ENCODE peak calls at places on chromosomes 2 and 18, in six cellular contexts. One of them, this sample, is unnamed. For H3K36me3, the result is how much of the 10 kb centered on the place peaks cover.

GRCh38 chr2:203650860-203651613 is 55.4 kb upstream of the CD28 start:
- DNase-seq in keratinocyte: no peak
- DNase-seq in CD8-positive, alpha-beta memory T cell: no peak
- DNase-seq in hepatocyte: peak
- DNase-seq in heart left ventricle: no peak
- DNase-seq in CD4-positive, CD25-positive, alpha-beta regulatory T cell: peak
- DNase-seq in this sample: peak

GRCh38 chr2:169895294-169895985 is 68.2 kb downstream of the UBR3 start:
- DNase-seq in keratinocyte: no peak
- DNase-seq in CD8-positive, alpha-beta memory T cell: no peak
- DNase-seq in hepatocyte: no peak
- DNase-seq in heart left ventricle: no peak
- DNase-seq in CD4-positive, CD25-positive, alpha-beta regulatory T cell: no peak
- DNase-seq in this sample: no peak

GRCh38 chr2:216596234-216596985 is 36.8 kb upstream of the IGFBP2 start:
- DNase-seq in keratinocyte: no peak
- DNase-seq in CD8-positive, alpha-beta memory T cell: no peak
- DNase-seq in hepatocyte: peak
- DNase-seq in heart left ventricle: peak
- DNase-seq in CD4-positive, CD25-positive, alpha-beta regulatory T cell: no peak
- DNase-seq in this sample: no peak

GRCh38 chr18:50563376-50563775 is 3.5 kb downstream of the MAPK4 start:
- DNase-seq in keratinocyte: no peak
- DNase-seq in CD8-positive, alpha-beta memory T cell: no peak
- DNase-seq in hepatocyte: no peak
- DNase-seq in heart left ventricle: no peak
- DNase-seq in CD4-positive, CD25-positive, alpha-beta regulatory T cell: no peak
- DNase-seq in this sample: no peak

GRCh38 chr2:227471924-227472264 is at the start of gene AGFG1:
- DNase-seq in keratinocyte: peak
- DNase-seq in CD8-positive, alpha-beta memory T cell: peak
- DNase-seq in hepatocyte: peak
- DNase-seq in heart left ventricle: peak
- DNase-seq in CD4-positive, CD25-positive, alpha-beta regulatory T cell: peak
- DNase-seq in this sample: peak

GRCh38 chr18:28287146-28287545 is 110.2 kb upstream of the CDH2 start:
- DNase-seq in keratinocyte: no peak
- DNase-seq in CD8-positive, alpha-beta memory T cell: no peak
- DNase-seq in hepatocyte: no peak
- DNase-seq in heart left ventricle: no peak
- DNase-seq in CD4-positive, CD25-positive, alpha-beta regulatory T cell: no peak
- DNase-seq in this sample: no peak

GRCh38 chr2:137655812-137656211 is 308.5 kb upstream of the HNMT start:
- DNase-seq in keratinocyte: no peak
- DNase-seq in CD8-positive, alpha-beta memory T cell: no peak
- DNase-seq in hepatocyte: no peak
- DNase-seq in heart left ventricle: no peak
- DNase-seq in CD4-positive, CD25-positive, alpha-beta regulatory T cell: no peak
- DNase-seq in this sample: no peak

GRCh38 chr18:5419601-5420000 is 124.1 kb upstream of the ZBTB14 start:
- DNase-seq in keratinocyte: no peak
- DNase-seq in CD8-positive, alpha-beta memory T cell: no peak
- DNase-seq in hepatocyte: no peak
- DNase-seq in heart left ventricle: no peak
- DNase-seq in CD4-positive, CD25-positive, alpha-beta regulatory T cell: no peak
- DNase-seq in this sample: no peak

GRCh38 chr2:218859994-218860831 is 608 bp downstream of the WNT6 start:
- DNase-seq in keratinocyte: no peak
- DNase-seq in CD8-positive, alpha-beta memory T cell: no peak
- DNase-seq in hepatocyte: no peak
- DNase-seq in heart left ventricle: no peak
- DNase-seq in CD4-positive, CD25-positive, alpha-beta regulatory T cell: no peak
- DNase-seq in this sample: no peak

GRCh38 chr18:59821983-59822382 is 77.8 kb upstream of the PMAIP1 start:
- DNase-seq in keratinocyte: no peak
- DNase-seq in CD8-positive, alpha-beta memory T cell: no peak
- DNase-seq in hepatocyte: no peak
- DNase-seq in heart left ventricle: no peak
- DNase-seq in CD4-positive, CD25-positive, alpha-beta regulatory T cell: no peak
- DNase-seq in this sample: no peak

GRCh38 chr18:36756262-36756661 is 72.5 kb downstream of the TPGS2 start:
- DNase-seq in keratinocyte: no peak
- DNase-seq in CD8-positive, alpha-beta memory T cell: no peak
- DNase-seq in hepatocyte: no peak
- DNase-seq in heart left ventricle: no peak
- DNase-seq in CD4-positive, CD25-positive, alpha-beta regulatory T cell: no peak
- DNase-seq in this sample: no peak

GRCh38 chr2:73293534-73294171 is at the start of gene EGR4:
- DNase-seq in keratinocyte: no peak
- DNase-seq in CD8-positive, alpha-beta memory T cell: peak
- DNase-seq in hepatocyte: peak
- DNase-seq in heart left ventricle: peak
- DNase-seq in CD4-positive, CD25-positive, alpha-beta regulatory T cell: peak
- DNase-seq in this sample: peak

GRCh38 chr18:44437603-44438002 is 243.1 kb upstream of the SETBP1 start:
- DNase-seq in keratinocyte: no peak
- DNase-seq in CD8-positive, alpha-beta memory T cell: no peak
- DNase-seq in hepatocyte: no peak
- DNase-seq in heart left ventricle: no peak
- DNase-seq in CD4-positive, CD25-positive, alpha-beta regulatory T cell: no peak
- DNase-seq in this sample: no peak

GRCh38 chr18:67425724-67426123 is 90.8 kb downstream of the DSEL start:
- DNase-seq in keratinocyte: peak
- DNase-seq in CD8-positive, alpha-beta memory T cell: no peak
- DNase-seq in hepatocyte: peak
- DNase-seq in heart left ventricle: no peak
- DNase-seq in CD4-positive, CD25-positive, alpha-beta regulatory T cell: no peak
- DNase-seq in this sample: no peak

GRCh38 chr2:99960724-99961566 is 181.4 kb downstream of the AFF3 start:
- DNase-seq in keratinocyte: no peak
- DNase-seq in CD8-positive, alpha-beta memory T cell: no peak
- DNase-seq in hepatocyte: no peak
- DNase-seq in heart left ventricle: peak
- DNase-seq in CD4-positive, CD25-positive, alpha-beta regulatory T cell: no peak
- DNase-seq in this sample: peak

GRCh38 chr2:48619526-48619925 is 1.9 kb downstream of the GTF2A1L start:
- DNase-seq in keratinocyte: no peak
- DNase-seq in CD8-positive, alpha-beta memory T cell: no peak
- DNase-seq in hepatocyte: no peak
- DNase-seq in heart left ventricle: no peak
- DNase-seq in CD4-positive, CD25-positive, alpha-beta regulatory T cell: no peak
- DNase-seq in this sample: no peak

GRCh38 chr18:78853341-78853740 is 126.3 kb upstream of the SALL3 start:
- DNase-seq in keratinocyte: no peak
- DNase-seq in CD8-positive, alpha-beta memory T cell: no peak
- DNase-seq in hepatocyte: no peak
- DNase-seq in heart left ventricle: no peak
- DNase-seq in CD4-positive, CD25-positive, alpha-beta regulatory T cell: no peak
- DNase-seq in this sample: no peak

GRCh38 chr2:239551206-239551605 is 150.4 kb upstream of the HDAC4 start:
- DNase-seq in keratinocyte: no peak
- DNase-seq in CD8-positive, alpha-beta memory T cell: no peak
- DNase-seq in hepatocyte: no peak
- DNase-seq in heart left ventricle: no peak
- DNase-seq in CD4-positive, CD25-positive, alpha-beta regulatory T cell: no peak
- DNase-seq in this sample: no peak

GRCh38 chr2:217980036-217980435 is 22.8 kb downstream of the TNS1 start:
- DNase-seq in keratinocyte: no peak
- DNase-seq in CD8-positive, alpha-beta memory T cell: no peak
- DNase-seq in hepatocyte: no peak
- DNase-seq in heart left ventricle: no peak
- DNase-seq in CD4-positive, CD25-positive, alpha-beta regulatory T cell: no peak
- DNase-seq in this sample: peak

GRCh38 chr2:17166506-17166905 is 351.7 kb downstream of the RAD51AP2 start:
- DNase-seq in keratinocyte: no peak
- DNase-seq in CD8-positive, alpha-beta memory T cell: no peak
- DNase-seq in hepatocyte: peak
- DNase-seq in heart left ventricle: no peak
- DNase-seq in CD4-positive, CD25-positive, alpha-beta regulatory T cell: no peak
- DNase-seq in this sample: no peak

GRCh38 chr2:29580223-29580622 is 341.2 kb downstream of the ALK start:
- DNase-seq in keratinocyte: no peak
- DNase-seq in CD8-positive, alpha-beta memory T cell: no peak
- DNase-seq in hepatocyte: no peak
- DNase-seq in heart left ventricle: no peak
- DNase-seq in CD4-positive, CD25-positive, alpha-beta regulatory T cell: no peak
- DNase-seq in this sample: no peak

GRCh38 chr18:54466248-54467005 is 108.7 kb downstream of the C18orf54 start:
- DNase-seq in keratinocyte: no peak
- DNase-seq in CD8-positive, alpha-beta memory T cell: no peak
- DNase-seq in hepatocyte: no peak
- DNase-seq in heart left ventricle: no peak
- DNase-seq in CD4-positive, CD25-positive, alpha-beta regulatory T cell: no peak
- DNase-seq in this sample: no peak

DNA sequence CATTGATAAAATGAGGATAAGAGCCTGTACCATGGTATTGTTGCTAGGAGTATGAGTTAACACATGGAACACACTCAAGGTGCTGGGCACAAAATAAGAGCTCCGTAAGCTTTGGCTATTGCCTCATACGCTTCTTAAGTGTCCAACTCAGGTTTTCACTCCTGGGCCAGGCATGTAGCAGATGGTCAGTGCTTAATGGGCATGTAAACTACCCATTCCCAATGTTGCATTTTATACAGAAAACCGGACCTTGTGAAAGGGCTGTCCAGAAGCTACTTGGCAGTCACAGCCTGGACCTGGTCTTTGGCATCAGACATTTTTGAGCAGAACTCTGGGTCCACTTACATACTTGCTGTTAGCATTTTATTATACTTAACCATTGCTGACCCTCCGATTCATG is 26.9 kb downstream of the MGAT5 start:
- DNase-seq in keratinocyte: no peak
- DNase-seq in CD8-positive, alpha-beta memory T cell: no peak
- DNase-seq in hepatocyte: no peak
- DNase-seq in heart left ventricle: no peak
- DNase-seq in CD4-positive, CD25-positive, alpha-beta regulatory T cell: no peak
- DNase-seq in this sample: no peak
- H3K36me3 ChIP-seq in keratinocyte: under half
- H3K36me3 ChIP-seq in CD8-positive, alpha-beta memory T cell: under half
- H3K36me3 ChIP-seq in hepatocyte: under half
- H3K36me3 ChIP-seq in heart left ventricle: under half
- H3K36me3 ChIP-seq in CD4-positive, CD25-positive, alpha-beta regulatory T cell: under half
- H3K36me3 ChIP-seq in this sample: under half

DNA sequence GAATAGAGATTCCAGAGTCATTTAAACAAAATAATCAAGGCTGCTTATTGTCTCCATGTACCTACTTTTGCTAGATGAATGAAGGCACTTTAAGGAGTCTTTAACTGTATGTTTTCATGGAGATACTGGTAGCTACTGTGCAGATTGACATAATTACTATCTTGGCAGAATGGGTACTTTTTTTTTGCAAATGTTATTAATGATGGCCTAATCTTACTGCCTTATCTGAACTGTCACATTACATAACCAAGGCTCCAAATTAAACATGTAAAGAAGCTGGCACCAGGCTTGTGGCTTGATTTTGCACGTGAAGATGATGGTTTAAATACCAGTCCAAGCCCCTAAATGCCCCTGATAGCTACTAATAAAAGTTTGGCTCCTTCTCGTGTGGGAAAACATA is 4.0 kb downstream of the TRIB2 start:
- DNase-seq in keratinocyte: no peak
- DNase-seq in CD8-positive, alpha-beta memory T cell: no peak
- DNase-seq in hepatocyte: no peak
- DNase-seq in heart left ventricle: no peak
- DNase-seq in CD4-positive, CD25-positive, alpha-beta regulatory T cell: no peak
- DNase-seq in this sample: no peak
- H3K27ac ChIP-seq in keratinocyte: no peak
- H3K27ac ChIP-seq in CD8-positive, alpha-beta memory T cell: no peak
- H3K27ac ChIP-seq in hepatocyte: no peak
- H3K27ac ChIP-seq in heart left ventricle: peak
- H3K27ac ChIP-seq in CD4-positive, CD25-positive, alpha-beta regulatory T cell: peak
- H3K27ac ChIP-seq in this sample: peak

DNA sequence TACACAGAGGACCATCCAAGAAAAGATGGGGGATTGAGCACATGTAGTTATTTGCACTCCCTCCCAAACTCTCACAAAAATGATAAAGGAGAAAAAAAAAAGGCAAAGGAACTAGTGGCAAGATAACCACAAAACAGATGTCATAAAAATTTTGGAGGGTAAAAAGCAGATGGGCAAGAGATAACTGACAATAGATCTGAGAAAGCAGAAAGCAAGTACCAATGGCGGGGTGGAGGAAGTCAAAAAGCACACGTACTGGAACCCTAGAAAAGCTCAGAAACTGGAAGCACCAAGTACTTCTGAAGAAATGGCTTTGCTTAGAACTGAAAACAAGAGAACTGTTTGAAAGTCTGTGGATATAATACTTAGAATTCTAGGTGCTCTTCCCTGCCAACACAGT is 81.9 kb downstream of the WDPCP start:
- DNase-seq in keratinocyte: no peak
- DNase-seq in CD8-positive, alpha-beta memory T cell: no peak
- DNase-seq in hepatocyte: no peak
- DNase-seq in heart left ventricle: no peak
- DNase-seq in CD4-positive, CD25-positive, alpha-beta regulatory T cell: peak
- DNase-seq in this sample: no peak
- H3K4me3 ChIP-seq in keratinocyte: no peak
- H3K4me3 ChIP-seq in CD8-positive, alpha-beta memory T cell: no peak
- H3K4me3 ChIP-seq in hepatocyte: no peak
- H3K4me3 ChIP-seq in heart left ventricle: no peak
- H3K4me3 ChIP-seq in CD4-positive, CD25-positive, alpha-beta regulatory T cell: no peak
- H3K4me3 ChIP-seq in this sample: no peak

DNA sequence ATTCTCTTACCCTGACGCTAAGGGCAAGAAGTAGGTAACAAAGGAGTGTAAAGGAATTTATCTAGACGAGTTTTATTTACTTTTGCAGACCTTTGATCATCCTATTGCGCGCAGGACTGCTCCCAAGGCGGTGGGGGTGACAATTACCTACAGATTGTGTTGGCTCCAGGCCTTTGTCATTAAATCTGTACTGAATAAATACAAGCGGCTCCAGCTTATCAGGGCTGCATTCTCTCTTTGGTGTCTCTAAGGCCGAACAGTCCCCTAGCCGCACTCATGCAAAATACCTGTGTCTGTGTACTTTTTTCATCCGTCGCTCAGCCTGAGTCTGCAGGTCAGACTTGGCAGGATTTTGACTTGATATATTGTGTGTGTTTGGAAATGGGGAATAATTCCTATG is 57.9 kb upstream of the DYSF start:
- DNase-seq in keratinocyte: no peak
- DNase-seq in CD8-positive, alpha-beta memory T cell: no peak
- DNase-seq in hepatocyte: no peak
- DNase-seq in heart left ventricle: no peak
- DNase-seq in CD4-positive, CD25-positive, alpha-beta regulatory T cell: no peak
- DNase-seq in this sample: no peak
- H3K36me3 ChIP-seq in keratinocyte: under half
- H3K36me3 ChIP-seq in CD8-positive, alpha-beta memory T cell: under half
- H3K36me3 ChIP-seq in hepatocyte: under half
- H3K36me3 ChIP-seq in heart left ventricle: half or more
- H3K36me3 ChIP-seq in CD4-positive, CD25-positive, alpha-beta regulatory T cell: half or more
- H3K36me3 ChIP-seq in this sample: under half